ENCODE peak calls at places on chromosome 13, in five cellular contexts. L is iPS-NIHi11; B is stimulated activated CD8-positive, alpha-beta memory T cell treated with anti-CD3 and anti-CD28 coated beads, Interleukin-15, amount 100 ng/mL, for 4 hours; C is neural crest cell; O is stimulated activated CD4-positive, alpha-beta T cell treated with anti-CD3 and anti-CD28 coated beads, Interleukin-4, amount 100 ng/mL, for 24 hours. J is an unnamed sample.

GRCh38 chr13:113337556-113337955 is 26.4 kb downstream of the GRTP1 start:
- DNase-seq in L (peak; percentile 72), B (no peak), C (no peak), O (no peak), J (no peak)

GRCh38 chr13:95480131-95480545 is 72.4 kb upstream of the CLDN10 start:
- DNase-seq in L (no peak), B (no peak), C (no peak), O (peak; percentile 15), J (peak; percentile 26)

GRCh38 chr13:34435338-34435737 is 506.7 kb upstream of the NBEA start:
- DNase-seq in L (no peak), B (no peak), C (no peak), O (no peak), J (no peak)

GRCh38 chr13:24693862-24694471 is 13.8 kb downstream of the ATP12A start:
- DNase-seq in L (peak; percentile 89), B (no peak), C (peak; percentile 47), O (peak; percentile 49), J (peak; percentile 52)

GRCh38 chr13:45765464-45765863 is 63.3 kb downstream of the CBY2 start:
- DNase-seq in L (no peak), B (no peak), C (no peak), O (no peak), J (no peak)

GRCh38 chr13:92355213-92355612 is 871.4 kb upstream of the GPC6 start:
- DNase-seq in L (peak; percentile 46), B (no peak), C (no peak), O (no peak), J (no peak)

GRCh38 chr13:109479991-109480696 is 306.2 kb downstream of the IRS2 start:
- DNase-seq in L (no peak), B (no peak), C (no peak), O (no peak), J (no peak)

GRCh38 chr13:72808917-72809500 is 27.1 kb downstream of the PIBF1 start:
- DNase-seq in L (peak; percentile 7), B (no peak), C (no peak), O (no peak), J (no peak)

GRCh38 chr13:43786766-43787517 is at the start of gene ENOX1:
- DNase-seq in L (peak; percentile 67), B (no peak), C (peak; percentile 56), O (peak; percentile 13), J (peak; percentile 34)

GRCh38 chr13:99614465-99614885 is 113.2 kb downstream of the TM9SF2 start:
- DNase-seq in L (no peak), B (no peak), C (no peak), O (no peak), J (no peak)

J was measured in stimulated activated naive CD8-positive, alpha-beta T cell treated with anti-CD3 and anti-CD28 coated beads, Interleukin-15, Interleukin-2, amounts not matched to agents 100 U/mL and 50 U/mL, for 24 hours.